ENCODE peak calls at places on chromosome 22, in four cellular contexts. One of them, this sample, is unnamed.

GRCh38 chr22:43860126-43860525 is 2.2 kb downstream of the SULT4A1 start:
- DNase-seq in GM12878: no peak
- DNase-seq in HepG2: no peak
- DNase-seq in K562: no peak
- DNase-seq in this sample: no peak

GRCh38 chr22:44988671-44989070 is 21.1 kb downstream of the PHF21B start:
- DNase-seq in HepG2: no peak
- DNase-seq in GM12878: no peak
- DNase-seq in K562: no peak
- DNase-seq in this sample: no peak

GRCh38 chr22:49826603-49827306 is 918 bp downstream of the BRD1 start:
- DNase-seq in HepG2: no peak
- DNase-seq in GM12878: no peak
- DNase-seq in K562: peak
- DNase-seq in this sample: peak

GRCh38 chr22:44219101-44219870 is 38.6 kb downstream of the PARVG start:
- DNase-seq in HepG2: no peak
- DNase-seq in K562: no peak
- DNase-seq in GM12878: no peak
- DNase-seq in this sample: no peak

GRCh38 chr22:49660794-49661781 is 166.6 kb downstream of the BRD1 start:
- DNase-seq in GM12878: no peak
- DNase-seq in K562: no peak
- DNase-seq in HepG2: no peak
- DNase-seq in this sample: no peak

GRCh38 chr22:28952857-28953256 is 69.5 kb downstream of the ZNRF3 start:
- DNase-seq in GM12878: no peak
- DNase-seq in K562: no peak
- DNase-seq in HepG2: no peak
- DNase-seq in this sample: no peak

GRCh38 chr22:45802074-45802473 is 130.4 kb downstream of the ATXN10 start:
- DNase-seq in GM12878: no peak
- DNase-seq in K562: no peak
- DNase-seq in HepG2: no peak
- DNase-seq in this sample: no peak

GRCh38 chr22:24768537-24769374 is 5.8 kb downstream of the PIWIL3 start:
- DNase-seq in K562: peak
- DNase-seq in GM12878: no peak
- DNase-seq in HepG2: peak
- DNase-seq in this sample: peak

GRCh38 chr22:35219012-35219411 is 38.3 kb upstream of the HMGXB4 start:
- DNase-seq in K562: peak
- DNase-seq in HepG2: no peak
- DNase-seq in GM12878: no peak
- DNase-seq in this sample: no peak

GRCh38 chr22:37258810-37259472 is 14.9 kb upstream of the RAC2 start:
- DNase-seq in HepG2: no peak
- DNase-seq in GM12878: no peak
- DNase-seq in K562: no peak
- DNase-seq in this sample: no peak

GRCh38 chr22:21876486-21877176 is 9.2 kb upstream of the MAPK1 start:
- DNase-seq in K562: peak
- DNase-seq in GM12878: no peak
- DNase-seq in HepG2: no peak
- DNase-seq in this sample: peak

GRCh38 chr22:33757443-33758124 is 162.7 kb downstream of the LARGE1 start:
- DNase-seq in HepG2: peak
- DNase-seq in K562: no peak
- DNase-seq in GM12878: no peak
- DNase-seq in this sample: no peak

GRCh38 chr22:44357962-44358553 is 45.3 kb upstream of the SHISAL1 start:
- DNase-seq in HepG2: no peak
- DNase-seq in K562: no peak
- DNase-seq in GM12878: no peak
- DNase-seq in this sample: no peak

GRCh38 chr22:28609921-28610320 is 69.7 kb downstream of the TTC28 start:
- DNase-seq in HepG2: no peak
- DNase-seq in GM12878: no peak
- DNase-seq in K562: no peak
- DNase-seq in this sample: no peak

GRCh38 chr22:36860821-36861659 is at the start of gene NCF4:
- DNase-seq in K562: no peak
- DNase-seq in HepG2: no peak
- DNase-seq in GM12878: peak
- DNase-seq in this sample: no peak

GRCh38 chr22:32660292-32660691 is 141.2 kb upstream of the TIMP3 start:
- DNase-seq in HepG2: peak
- DNase-seq in K562: peak
- DNase-seq in GM12878: no peak
- DNase-seq in this sample: peak

GRCh38 chr22:37088108-37088605 is 21.4 kb downstream of the TMPRSS6 start:
- DNase-seq in HepG2: no peak
- DNase-seq in GM12878: no peak
- DNase-seq in K562: peak
- DNase-seq in this sample: no peak

GRCh38 chr22:21102659-21103267 is 57.0 kb downstream of the LRRC74B start:
- DNase-seq in HepG2: peak
- DNase-seq in K562: peak
- DNase-seq in GM12878: no peak
- DNase-seq in this sample: peak

GRCh38 chr22:40498454-40499186 is 128.2 kb downstream of the SGSM3 start:
- DNase-seq in GM12878: no peak
- DNase-seq in HepG2: peak
- DNase-seq in K562: peak
- DNase-seq in this sample: no peak

GRCh38 chr22:28358244-28358777 is 321.3 kb downstream of the TTC28 start:
- DNase-seq in HepG2: no peak
- DNase-seq in K562: no peak
- DNase-seq in GM12878: no peak
- DNase-seq in this sample: no peak

GRCh38 chr22:49763138-49763537 is 64.5 kb downstream of the BRD1 start:
- DNase-seq in GM12878: no peak
- DNase-seq in K562: no peak
- DNase-seq in HepG2: no peak
- DNase-seq in this sample: no peak

GRCh38 chr22:26648011-26648497 is 9.3 kb upstream of the MIAT start:
- DNase-seq in HepG2: no peak
- DNase-seq in GM12878: no peak
- DNase-seq in K562: no peak
- DNase-seq in this sample: peak

GRCh38 chr22:26643368-26644100 is 13.9 kb upstream of the MIAT start:
- DNase-seq in HepG2: no peak
- DNase-seq in K562: no peak
- DNase-seq in GM12878: no peak
- DNase-seq in this sample: no peak

GRCh38 chr22:26646158-26646557 is 11.2 kb upstream of the MIAT start:
- DNase-seq in K562: no peak
- DNase-seq in HepG2: no peak
- DNase-seq in GM12878: no peak
- DNase-seq in this sample: no peak

GRCh38 chr22:26642465-26643367 is 14.7 kb upstream of the MIAT start:
- DNase-seq in K562: peak
- DNase-seq in HepG2: no peak
- DNase-seq in GM12878: no peak
- DNase-seq in this sample: no peak
- TF ChIP-seq TAF1 in K562: no peak
- TF ChIP-seq TAF1 in HepG2: no peak
- TF ChIP-seq TAF1 in GM12878: no peak
- TF ChIP-seq TAF1 in this sample: no peak

GRCh38 chr22:31436132-31436531 is 36.7 kb downstream of the DRG1 start:
- DNase-seq in GM12878: no peak
- DNase-seq in K562: no peak
- DNase-seq in HepG2: no peak
- DNase-seq in this sample: no peak
- TF ChIP-seq ZBTB33 in GM12878: no peak
- TF ChIP-seq ZBTB33 in K562: no peak
- TF ChIP-seq ZBTB33 in HepG2: no peak
- TF ChIP-seq ZBTB33 in this sample: no peak

GRCh38 chr22:39153220-39153860 is 860 bp upstream of the CBX7 start:
- DNase-seq in GM12878: no peak
- DNase-seq in K562: no peak
- DNase-seq in HepG2: no peak
- DNase-seq in this sample: no peak
- TF ChIP-seq MAX in GM12878: no peak
- TF ChIP-seq MAX in K562: no peak
- TF ChIP-seq MAX in HepG2: peak
- TF ChIP-seq MAX in this sample: no peak

DNA sequence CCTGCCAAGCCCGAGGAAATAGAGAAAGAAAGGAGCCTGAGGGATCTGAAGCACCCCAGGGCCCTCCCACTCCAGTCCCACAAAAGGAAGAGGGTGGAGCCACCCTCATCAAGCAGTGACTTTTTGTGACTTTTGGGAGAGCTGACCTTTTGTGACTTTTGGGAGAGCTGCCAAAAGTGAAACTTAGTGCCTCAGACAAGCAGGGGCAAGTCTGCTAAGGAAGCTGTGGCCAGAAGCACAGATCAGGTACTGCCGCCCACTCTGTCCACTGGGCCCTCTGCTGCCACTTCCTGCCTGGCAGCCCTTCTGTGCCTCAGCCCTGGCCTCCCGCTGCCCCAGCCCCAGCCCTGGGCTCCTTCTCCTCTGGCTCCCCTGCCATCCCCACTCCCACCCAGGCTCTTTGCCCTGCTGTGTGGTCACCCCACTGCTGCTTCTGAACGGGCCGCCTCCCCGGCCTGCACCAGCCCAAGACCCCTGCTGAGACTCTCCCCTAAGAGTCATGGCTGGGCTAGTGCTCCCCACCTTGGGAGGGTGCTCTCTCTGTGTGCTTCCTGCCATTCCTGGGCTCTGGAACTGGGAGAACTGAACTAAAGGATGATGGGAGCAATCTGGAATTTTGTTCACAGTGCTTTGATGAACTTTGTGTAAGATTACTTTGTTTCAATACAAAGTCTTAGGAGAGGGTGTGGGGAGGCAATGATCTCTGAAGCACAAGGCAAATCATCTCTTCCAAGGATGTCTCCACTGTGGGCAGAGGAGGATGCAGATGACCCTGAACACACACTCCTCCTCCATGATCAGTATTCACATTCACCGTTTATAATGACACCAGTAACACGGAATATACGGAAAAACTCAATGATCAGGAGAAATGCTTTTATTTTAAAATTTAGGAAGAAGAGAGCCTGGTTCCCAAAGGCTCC is at the start of gene APOBEC3H:
- DNase-seq in HepG2: no peak
- DNase-seq in GM12878: no peak
- DNase-seq in K562: peak
- DNase-seq in this sample: no peak
- TF ChIP-seq TAF1 in HepG2: no peak
- TF ChIP-seq TAF1 in GM12878: peak
- TF ChIP-seq TAF1 in K562: no peak
- TF ChIP-seq TAF1 in this sample: no peak

GRCh38 chr22:19820880-19821522 is 33.7 kb downstream of the GNB1L start:
- DNase-seq in K562: no peak
- DNase-seq in HepG2: no peak
- DNase-seq in GM12878: no peak
- DNase-seq in this sample: peak
- TF ChIP-seq ZBTB33 in K562: no peak
- TF ChIP-seq ZBTB33 in HepG2: no peak
- TF ChIP-seq ZBTB33 in GM12878: no peak
- TF ChIP-seq ZBTB33 in this sample: no peak

GRCh38 chr22:42269407-42270177 is 861 bp downstream of the TCF20 start:
- DNase-seq in K562: peak
- DNase-seq in GM12878: no peak
- DNase-seq in HepG2: peak
- DNase-seq in this sample: peak
- TF ChIP-seq MAX in K562: peak
- TF ChIP-seq MAX in GM12878: no peak
- TF ChIP-seq MAX in HepG2: peak
- TF ChIP-seq MAX in this sample: no peak

GRCh38 chr22:23698673-23699235 is 7.9 kb downstream of the RGL4 start:
- DNase-seq in HepG2: no peak
- DNase-seq in GM12878: no peak
- DNase-seq in K562: no peak
- DNase-seq in this sample: no peak

GRCh38 chr22:23704062-23704461 is 13.2 kb downstream of the RGL4 start:
- DNase-seq in HepG2: no peak
- DNase-seq in K562: no peak
- DNase-seq in GM12878: no peak
- DNase-seq in this sample: no peak

GRCh38 chr22:23697031-23697970 is 6.5 kb downstream of the RGL4 start:
- DNase-seq in GM12878: no peak
- DNase-seq in HepG2: no peak
- DNase-seq in K562: no peak
- DNase-seq in this sample: no peak

GRCh38 chr22:23698094-23698493 is 7.3 kb downstream of the RGL4 start:
- DNase-seq in GM12878: no peak
- DNase-seq in K562: no peak
- DNase-seq in HepG2: no peak
- DNase-seq in this sample: no peak

GRCh38 chr22:23700706-23701105 is 9.9 kb downstream of the RGL4 start:
- DNase-seq in HepG2: peak
- DNase-seq in GM12878: no peak
- DNase-seq in K562: no peak
- DNase-seq in this sample: no peak
- TF ChIP-seq TAF1 in HepG2: no peak
- TF ChIP-seq TAF1 in GM12878: no peak
- TF ChIP-seq TAF1 in K562: no peak
- TF ChIP-seq TAF1 in this sample: no peak

DNA sequence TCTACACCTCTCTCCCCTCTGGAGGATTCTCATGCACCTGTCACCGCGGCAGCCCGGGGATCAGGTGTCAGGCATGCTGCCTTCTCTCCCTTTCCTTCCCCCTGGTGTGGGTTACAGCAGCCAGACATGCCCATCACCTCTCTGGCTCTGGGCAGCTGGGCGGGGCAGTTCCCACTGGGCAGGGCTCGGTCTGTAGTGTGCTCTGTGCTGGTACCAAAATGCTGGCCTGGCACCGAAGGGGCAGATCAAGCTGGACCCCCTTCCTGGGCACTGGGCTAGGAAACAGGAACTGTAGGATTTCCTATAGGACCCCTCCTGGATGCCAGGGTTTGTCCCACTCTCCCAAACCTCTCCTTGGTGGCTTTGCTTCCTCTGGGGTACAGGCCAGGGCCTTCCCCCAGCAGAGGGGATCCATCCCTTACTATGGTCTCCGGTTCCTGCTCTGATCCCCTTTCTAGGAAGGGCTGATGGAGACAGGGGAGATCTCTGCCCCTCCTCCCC is 821 bp downstream of the GAL3ST1 start:
- DNase-seq in GM12878: no peak
- DNase-seq in HepG2: no peak
- DNase-seq in K562: no peak
- DNase-seq in this sample: no peak
- TF ChIP-seq ZBTB33 in GM12878: no peak
- TF ChIP-seq ZBTB33 in HepG2: no peak
- TF ChIP-seq ZBTB33 in K562: no peak
- TF ChIP-seq ZBTB33 in this sample: no peak

This sample was measured in SK-N-SH.